ENCODE peak calls at places on chromosomes 6 and 20, in eight cellular contexts. One of them, this sample, is unnamed.

GRCh38 chr20:12411246-12411940 is 493.7 kb downstream of the BTBD3 start:
- DNase-seq in psoas muscle: no peak
- DNase-seq in hepatocyte: no peak
- DNase-seq in body of pancreas: no peak
- DNase-seq in Calu3: no peak
- DNase-seq in omental fat pad: no peak
- DNase-seq in A549: no peak
- DNase-seq in left lung: no peak
- DNase-seq in this sample: no peak

GRCh38 chr6:81831274-81831673 is 78.8 kb upstream of the TENT5A start:
- DNase-seq in A549: no peak
- DNase-seq in hepatocyte: no peak
- DNase-seq in psoas muscle: no peak
- DNase-seq in left lung: no peak
- DNase-seq in body of pancreas: peak
- DNase-seq in Calu3: peak
- DNase-seq in omental fat pad: no peak
- DNase-seq in this sample: no peak

GRCh38 chr6:106511274-106512047 is 117.8 kb downstream of the RTN4IP1 start:
- DNase-seq in psoas muscle: peak
- DNase-seq in body of pancreas: peak
- DNase-seq in Calu3: peak
- DNase-seq in hepatocyte: peak
- DNase-seq in left lung: peak
- DNase-seq in omental fat pad: no peak
- DNase-seq in A549: no peak
- DNase-seq in this sample: no peak

GRCh38 chr6:139570166-139570565 is 195.7 kb upstream of the CITED2 start:
- DNase-seq in left lung: no peak
- DNase-seq in Calu3: no peak
- DNase-seq in A549: no peak
- DNase-seq in omental fat pad: no peak
- DNase-seq in psoas muscle: no peak
- DNase-seq in hepatocyte: no peak
- DNase-seq in body of pancreas: no peak
- DNase-seq in this sample: no peak

GRCh38 chr20:19113343-19113930 is 99.0 kb upstream of the SLC24A3 start:
- DNase-seq in omental fat pad: no peak
- DNase-seq in Calu3: no peak
- DNase-seq in psoas muscle: no peak
- DNase-seq in left lung: no peak
- DNase-seq in hepatocyte: no peak
- DNase-seq in A549: no peak
- DNase-seq in body of pancreas: no peak
- DNase-seq in this sample: no peak

GRCh38 chr6:137234505-137234863 is 15.3 kb upstream of the IFNGR1 start:
- DNase-seq in hepatocyte: peak
- DNase-seq in psoas muscle: no peak
- DNase-seq in left lung: no peak
- DNase-seq in A549: no peak
- DNase-seq in body of pancreas: no peak
- DNase-seq in omental fat pad: no peak
- DNase-seq in Calu3: no peak
- DNase-seq in this sample: no peak

GRCh38 chr6:357261-357790 is 34.2 kb upstream of the IRF4 start:
- DNase-seq in A549: no peak
- DNase-seq in left lung: no peak
- DNase-seq in omental fat pad: no peak
- DNase-seq in Calu3: no peak
- DNase-seq in hepatocyte: no peak
- DNase-seq in psoas muscle: no peak
- DNase-seq in body of pancreas: no peak
- DNase-seq in this sample: no peak

GRCh38 chr6:41377071-41377470 is 41.7 kb downstream of the NCR2 start:
- DNase-seq in left lung: no peak
- DNase-seq in omental fat pad: no peak
- DNase-seq in hepatocyte: no peak
- DNase-seq in Calu3: no peak
- DNase-seq in body of pancreas: no peak
- DNase-seq in psoas muscle: no peak
- DNase-seq in A549: no peak
- DNase-seq in this sample: no peak

GRCh38 chr6:149372062-149372461 is 28.0 kb upstream of the SUMO4 start:
- DNase-seq in Calu3: no peak
- DNase-seq in left lung: no peak
- DNase-seq in A549: no peak
- DNase-seq in hepatocyte: no peak
- DNase-seq in body of pancreas: no peak
- DNase-seq in omental fat pad: no peak
- DNase-seq in psoas muscle: no peak
- DNase-seq in this sample: no peak

GRCh38 chr20:44750081-44750805 is 4.6 kb downstream of the KCNK15 start:
- DNase-seq in psoas muscle: no peak
- DNase-seq in left lung: no peak
- DNase-seq in hepatocyte: no peak
- DNase-seq in body of pancreas: peak
- DNase-seq in omental fat pad: no peak
- DNase-seq in Calu3: no peak
- DNase-seq in A549: no peak
- DNase-seq in this sample: no peak
- TF ChIP-seq CTCF in psoas muscle: peak
- TF ChIP-seq CTCF in left lung: peak
- TF ChIP-seq CTCF in hepatocyte: no peak
- TF ChIP-seq CTCF in body of pancreas: no peak
- TF ChIP-seq CTCF in omental fat pad: no peak
- TF ChIP-seq CTCF in Calu3: peak
- TF ChIP-seq CTCF in A549: peak
- TF ChIP-seq CTCF in this sample: no peak

GRCh38 chr6:135314543-135314942 is 133.4 kb downstream of the MYB start:
- DNase-seq in left lung: no peak
- DNase-seq in psoas muscle: no peak
- DNase-seq in Calu3: no peak
- DNase-seq in omental fat pad: no peak
- DNase-seq in A549: no peak
- DNase-seq in hepatocyte: no peak
- DNase-seq in body of pancreas: no peak
- DNase-seq in this sample: no peak
- TF ChIP-seq CTCF in left lung: no peak
- TF ChIP-seq CTCF in psoas muscle: no peak
- TF ChIP-seq CTCF in Calu3: no peak
- TF ChIP-seq CTCF in omental fat pad: no peak
- TF ChIP-seq CTCF in A549: no peak
- TF ChIP-seq CTCF in hepatocyte: no peak
- TF ChIP-seq CTCF in body of pancreas: no peak
- TF ChIP-seq CTCF in this sample: no peak

DNA sequence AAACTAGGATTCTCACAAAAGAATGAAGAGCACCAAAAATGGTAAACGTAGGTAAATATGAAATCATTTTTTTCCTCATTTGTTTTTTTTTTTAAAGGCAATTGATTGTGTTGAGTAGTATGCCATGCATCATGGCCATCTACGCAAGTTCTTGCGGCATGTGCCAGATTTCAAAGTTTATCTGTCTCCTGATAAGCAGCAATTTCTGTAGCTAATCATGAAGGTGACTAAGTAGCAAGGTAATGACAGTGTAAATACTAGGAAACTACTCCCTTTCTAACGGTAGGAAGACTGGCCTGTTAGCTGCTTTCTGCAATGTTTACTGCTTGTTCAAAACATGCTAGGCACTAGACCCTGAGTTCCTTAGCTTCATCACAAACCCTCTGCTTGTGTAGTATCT is 13.4 kb upstream of the LY86 start:
- DNase-seq in Calu3: no peak
- DNase-seq in omental fat pad: no peak
- DNase-seq in left lung: no peak
- DNase-seq in A549: no peak
- DNase-seq in body of pancreas: no peak
- DNase-seq in hepatocyte: no peak
- DNase-seq in psoas muscle: no peak
- DNase-seq in this sample: no peak
- TF ChIP-seq CTCF in Calu3: no peak
- TF ChIP-seq CTCF in omental fat pad: no peak
- TF ChIP-seq CTCF in left lung: no peak
- TF ChIP-seq CTCF in A549: no peak
- TF ChIP-seq CTCF in body of pancreas: no peak
- TF ChIP-seq CTCF in hepatocyte: no peak
- TF ChIP-seq CTCF in psoas muscle: no peak
- TF ChIP-seq CTCF in this sample: no peak

GRCh38 chr20:63315240-63315981 is 22.4 kb downstream of the COL20A1 start:
- DNase-seq in left lung: peak
- DNase-seq in Calu3: no peak
- DNase-seq in A549: no peak
- DNase-seq in omental fat pad: no peak
- DNase-seq in psoas muscle: peak
- DNase-seq in hepatocyte: no peak
- DNase-seq in body of pancreas: peak
- DNase-seq in this sample: no peak
- TF ChIP-seq CTCF in left lung: no peak
- TF ChIP-seq CTCF in Calu3: no peak
- TF ChIP-seq CTCF in A549: no peak
- TF ChIP-seq CTCF in omental fat pad: no peak
- TF ChIP-seq CTCF in psoas muscle: no peak
- TF ChIP-seq CTCF in hepatocyte: no peak
- TF ChIP-seq CTCF in body of pancreas: no peak
- TF ChIP-seq CTCF in this sample: no peak

DNA sequence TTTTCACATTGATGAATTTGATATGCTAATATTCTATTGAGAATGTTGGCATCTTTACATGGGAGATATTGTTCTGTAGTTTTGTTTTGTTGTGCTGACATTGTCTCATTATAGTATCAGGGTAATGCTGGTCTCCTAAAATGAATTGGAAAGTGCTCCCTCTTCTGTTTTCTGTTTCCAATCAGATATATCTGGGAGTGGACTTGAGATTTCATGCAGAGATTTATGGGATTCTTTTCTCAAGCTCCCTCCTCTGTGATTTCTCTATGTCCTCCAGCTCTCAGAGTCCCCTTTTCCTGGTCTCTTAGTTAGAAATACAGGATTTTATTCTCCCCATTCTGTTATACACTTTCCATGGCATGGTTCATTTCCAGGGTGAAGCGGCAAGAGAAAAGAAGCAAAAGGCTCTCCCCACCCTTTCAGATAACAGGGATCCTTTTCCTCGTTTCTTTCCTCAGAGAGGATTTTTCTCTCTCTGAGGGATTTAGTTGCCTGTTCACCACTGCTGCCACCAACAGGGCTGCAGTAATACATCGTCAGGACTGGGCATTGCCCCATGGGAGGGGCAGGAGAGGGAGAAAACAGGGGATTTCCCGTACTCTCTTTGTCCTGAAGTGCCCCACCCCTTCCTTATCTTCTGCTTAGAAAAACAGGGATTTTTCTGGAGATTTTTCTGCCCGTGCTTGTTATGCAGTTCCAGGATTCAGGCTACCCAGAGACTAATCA is 59.3 kb upstream of the STMND1 start:
- DNase-seq in psoas muscle: no peak
- DNase-seq in body of pancreas: peak
- DNase-seq in Calu3: peak
- DNase-seq in hepatocyte: peak
- DNase-seq in left lung: no peak
- DNase-seq in omental fat pad: peak
- DNase-seq in A549: peak
- DNase-seq in this sample: no peak
- TF ChIP-seq CTCF in psoas muscle: no peak
- TF ChIP-seq CTCF in body of pancreas: peak
- TF ChIP-seq CTCF in Calu3: no peak
- TF ChIP-seq CTCF in hepatocyte: peak
- TF ChIP-seq CTCF in left lung: no peak
- TF ChIP-seq CTCF in omental fat pad: no peak
- TF ChIP-seq CTCF in A549: peak
- TF ChIP-seq CTCF in this sample: peak

This sample was measured in progenitor cell of endocrine pancreas.